ENCODE peak calls at places on chromosomes 4 and X, in eight cellular contexts. B is heart right ventricle, Y is heart left ventricle, M is A172, G is NB4, N is HTR-8/SVneo, J is astrocyte of the spinal cord, C is left colon. F is an unnamed sample.

GRCh38 chr4:762211-763190 is 56.9 kb downstream of the PCGF3 start:
- DNase-seq in B (no peak), Y (no peak), M (no peak), G (peak; percentile 54), N (no peak), J (peak; percentile 43), C (no peak), F (peak; percentile 11)

GRCh38 chr4:118821590-118822293 is 14.2 kb downstream of the SEC24D start:
- DNase-seq in B (no peak), Y (no peak), M (no peak), G (no peak), N (no peak), J (no peak), C (no peak), F (peak; percentile 15)

GRCh38 chr4:152106781-152107321 is 346.0 kb upstream of the GATB start:
- DNase-seq in B (no peak), Y (no peak), M (peak; percentile 16), G (no peak), N (no peak), J (peak; percentile 29), C (no peak), F (peak; percentile 60)

GRCh38 chr4:107564326-107564725 is 155.7 kb downstream of the PAPSS1 start:
- DNase-seq in B (no peak), Y (no peak), M (peak; percentile 44), G (no peak), N (no peak), J (peak; percentile 76), C (no peak), F (peak; percentile 3)

GRCh38 chrX:23901805-23902204 is 5.9 kb downstream of the APOO start:
- DNase-seq in B (peak; percentile 54), Y (peak; percentile 44), M (peak; percentile 84), G (peak; percentile 91), N (peak; percentile 74), J (peak; percentile 78), C (peak; percentile 57), F (peak; percentile 81)

GRCh38 chr4:176444741-176445140 is 125.0 kb downstream of the SPCS3 start:
- DNase-seq in B (no peak), Y (no peak), M (peak; percentile 67), G (no peak), N (no peak), J (peak; percentile 84), C (no peak), F (no peak)

GRCh38 chr4:168618577-168619265 is 121.9 kb downstream of the PALLD start:
- DNase-seq in B (no peak), Y (peak; percentile 36), M (peak; percentile 60), G (no peak), N (no peak), J (peak; percentile 90), C (no peak), F (no peak)

GRCh38 chr4:20528508-20528907 is 171.8 kb upstream of the PACRGL start:
- DNase-seq in B (no peak), Y (no peak), M (peak; percentile 42), G (no peak), N (no peak), J (peak; percentile 16), C (no peak), F (peak; percentile 61)

GRCh38 chrX:151098996-151099395 is 77.4 kb upstream of the GPR50 start:
- DNase-seq in B (no peak), Y (no peak), M (no peak), G (peak; percentile 28), N (no peak), J (no peak), C (no peak), F (no peak)

GRCh38 chr4:90745176-90745575 is 618.0 kb downstream of the CCSER1 start:
- DNase-seq in B (no peak), Y (no peak), M (peak; percentile 79), G (no peak), N (peak; percentile 1), J (no peak), C (no peak), F (peak; percentile 30)

GRCh38 chrX:110938977-110939732 is 143.5 kb upstream of the CHRDL1 start:
- DNase-seq in B (no peak), Y (no peak), M (no peak), G (no peak), N (no peak), J (no peak), C (no peak), F (no peak)

GRCh38 chrX:104335765-104336164 is 81.0 kb upstream of the ESX1 start:
- DNase-seq in B (no peak), Y (no peak), M (peak; percentile 23), G (peak; percentile 7), N (no peak), J (peak; percentile 85), C (no peak), F (peak; percentile 86)

GRCh38 chr4:139890810-139891209 is 225.2 kb downstream of the MGST2 start:
- DNase-seq in B (no peak), Y (no peak), M (peak; percentile 30), G (peak; percentile 37), N (no peak), J (peak; percentile 55), C (no peak), F (no peak)

GRCh38 chrX:100076031-100076430 is 334.0 kb downstream of the PCDH19 start:
- DNase-seq in B (no peak), Y (no peak), M (no peak), G (peak; percentile 0), N (no peak), J (no peak), C (no peak), F (no peak)

GRCh38 chr4:105620640-105621323 is 68.4 kb downstream of the ARHGEF38 start:
- DNase-seq in B (no peak), Y (no peak), M (peak; percentile 92), G (no peak), N (peak; percentile 7), J (peak; percentile 88), C (no peak), F (peak; percentile 95)

GRCh38 chrX:23935116-23935515 is 27.3 kb downstream of the CXorf58 start:
- DNase-seq in B (no peak), Y (no peak), M (no peak), G (no peak), N (no peak), J (no peak), C (no peak), F (no peak)

GRCh38 chr4:188346171-188346809 is 207.0 kb downstream of the TRIML1 start:
- DNase-seq in B (no peak), Y (no peak), M (no peak), G (no peak), N (no peak), J (no peak), C (no peak), F (no peak)

GRCh38 chr4:6229095-6229494 is 28.7 kb upstream of the JAKMIP1 start:
- DNase-seq in B (peak; percentile 41), Y (no peak), M (no peak), G (no peak), N (no peak), J (no peak), C (peak; percentile 14), F (no peak)

GRCh38 chrX:153470411-153471363 is at the start of gene HAUS7:
- DNase-seq in B (peak; percentile 88), Y (peak; percentile 90), M (peak; percentile 88), G (peak; percentile 93), N (peak; percentile 75), J (peak; percentile 93), C (peak; percentile 84), F (peak; percentile 63)

GRCh38 chrX:129158505-129158904 is 364.8 kb downstream of the SMARCA1 start:
- DNase-seq in B (no peak), Y (no peak), M (no peak), G (no peak), N (no peak), J (no peak), C (no peak), F (no peak)

GRCh38 chr4:136471051-136471450 is 1061.2 kb downstream of the PCDH18 start:
- DNase-seq in B (no peak), Y (no peak), M (no peak), G (no peak), N (no peak), J (no peak), C (no peak), F (no peak)

GRCh38 chr4:742096-742741 is 36.6 kb downstream of the PCGF3 start:
- DNase-seq in B (no peak), Y (no peak), M (no peak), G (no peak), N (no peak), J (no peak), C (no peak), F (no peak)

GRCh38 chrX:78199851-78200250 is 60.4 kb upstream of the TAF9B start:
- DNase-seq in B (no peak), Y (no peak), M (peak; percentile 13), G (peak; percentile 38), N (peak; percentile 10), J (peak; percentile 0), C (no peak), F (peak; percentile 6)

GRCh38 chr4:25350561-25350960 is 26.5 kb upstream of the ANAPC4 start:
- DNase-seq in B (no peak), Y (no peak), M (peak; percentile 62), G (no peak), N (no peak), J (no peak), C (no peak), F (peak; percentile 72)

GRCh38 chrX:2159393-2159792 is 341.4 kb downstream of the DHRSX start:
- DNase-seq in B (no peak), Y (no peak), M (no peak), G (peak; percentile 7), N (no peak), J (no peak), C (no peak), F (no peak)

GRCh38 chr4:5365071-5366008 is 314.1 kb downstream of the STK32B start:
- DNase-seq in B (no peak), Y (no peak), M (peak; percentile 91), G (peak; percentile 19), N (peak; percentile 69), J (peak; percentile 54), C (no peak), F (peak; percentile 98)

GRCh38 chr4:121077496-121077895 is 5.2 kb upstream of the NDNF start:
- DNase-seq in B (no peak), Y (no peak), M (no peak), G (no peak), N (no peak), J (no peak), C (no peak), F (peak; percentile 75)

GRCh38 chr4:173189117-173189693 is 20.6 kb downstream of the GALNT7 start:
- DNase-seq in B (no peak), Y (no peak), M (no peak), G (no peak), N (no peak), J (peak; percentile 56), C (no peak), F (no peak)

GRCh38 chrX:843306-843705 is 212.7 kb downstream of the SHOX start:
- DNase-seq in B (no peak), Y (no peak), M (no peak), G (no peak), N (no peak), J (no peak), C (no peak), F (no peak)

GRCh38 chr4:40251366-40251765 is 54.5 kb downstream of the RHOH start:
- DNase-seq in B (no peak), Y (no peak), M (peak; percentile 58), G (no peak), N (peak; percentile 35), J (no peak), C (no peak), F (peak; percentile 85)

GRCh38 chr4:18536420-18536819 is 514.9 kb upstream of the LCORL start:
- DNase-seq in B (no peak), Y (no peak), M (no peak), G (peak; percentile 9), N (no peak), J (no peak), C (no peak), F (no peak)

GRCh38 chr4:33171873-33172550 is 2451.8 kb downstream of the PCDH7 start:
- DNase-seq in B (no peak), Y (no peak), M (no peak), G (no peak), N (no peak), J (no peak), C (no peak), F (no peak)

GRCh38 chr4:24774452-24774851 is 20.9 kb upstream of the SOD3 start:
- DNase-seq in B (no peak), Y (no peak), M (no peak), G (no peak), N (no peak), J (no peak), C (no peak), F (peak; percentile 88)

GRCh38 chr4:19248023-19248422 is 1003.7 kb upstream of the SLIT2 start:
- DNase-seq in B (no peak), Y (no peak), M (no peak), G (no peak), N (no peak), J (no peak), C (no peak), F (no peak)